ENCODE peak calls at places on chromosomes 5 and 9, in five cellular contexts. F, C, H, Z and B are unnamed samples.

GRCh38 chr5:147508711-147509040 is 1.2 kb downstream of the DPYSL3 start:
- DNase-seq in C (no peak), F (no peak), Z (no peak), H (no peak), B (no peak)

GRCh38 chr5:159669559-159669958 is 246.7 kb upstream of the ADRA1B start:
- DNase-seq in Z (no peak), F (no peak), H (no peak), C (no peak), B (no peak)

GRCh38 chr9:121861501-121862180 is 210.2 kb downstream of the DAB2IP start:
- DNase-seq in Z (no peak), F (no peak), H (no peak), C (peak; percentile 61), B (peak; percentile 40)

GRCh38 chr9:109843651-109844050 is 63.7 kb downstream of the PALM2AKAP2 start:
- DNase-seq in F (no peak), Z (no peak), H (no peak), C (no peak), B (peak; percentile 85)

GRCh38 chr9:124855944-124856773 is 2.9 kb downstream of the WDR38 start:
- DNase-seq in C (no peak), F (no peak), H (peak; percentile 61), Z (no peak), B (no peak)

GRCh38 chr9:111094433-111095421 is 56.5 kb upstream of the LPAR1 start:
- DNase-seq in F (peak; percentile 74), C (peak; percentile 54), Z (no peak), H (no peak), B (peak; percentile 12)

GRCh38 chr5:133287500-133287899 is 235.7 kb downstream of the HSPA4 start:
- DNase-seq in H (no peak), F (no peak), C (peak; percentile 25), Z (no peak), B (peak; percentile 74)

GRCh38 chr9:124941689-124942561 is 1.0 kb upstream of the GOLGA1 start:
- DNase-seq in Z (peak; percentile 26), F (peak; percentile 80), C (peak; percentile 46), H (no peak), B (no peak)

GRCh38 chr9:109477269-109478203 is 20.6 kb downstream of the PTPN3 start:
- DNase-seq in F (no peak), H (no peak), Z (no peak), C (no peak), B (peak; percentile 90)

DNA sequence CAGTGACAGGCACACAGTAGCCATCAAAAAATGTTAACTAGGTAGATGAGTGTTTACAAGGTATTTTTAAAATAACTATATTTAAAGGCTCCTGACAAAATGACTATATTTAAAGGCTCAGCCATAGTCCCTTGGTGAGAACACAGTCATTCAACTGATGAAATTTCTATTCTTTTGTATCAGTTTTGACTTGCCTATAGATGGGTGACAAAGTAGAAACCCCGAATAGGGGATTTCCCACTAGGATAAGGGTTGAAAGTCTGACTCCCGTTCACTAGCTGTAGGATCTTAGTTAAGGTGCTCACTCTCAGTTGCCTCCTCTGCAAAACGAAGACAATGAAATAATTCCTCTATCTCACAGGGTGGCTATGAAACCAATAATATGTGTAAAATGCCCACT is 218.2 kb downstream of the TSSK1B start:
- DNase-seq in Z (no peak), C (no peak), F (no peak), H (no peak), B (no peak)
- H3K4me1 ChIP-seq in Z (no peaks in the 10 kb centered on the region), C (no peaks in the 10 kb centered on the region), F (no peaks in the 10 kb centered on the region), H (peaks cover 19% of the 10 kb centered on the region), B (peaks cover 18% of the 10 kb centered on the region)

GRCh38 chr9:137034039-137034708 is 2.3 kb upstream of the FUT7 start:
- DNase-seq in Z (no peak), H (no peak), F (no peak), C (no peak), B (no peak)
- TF ChIP-seq POLR2A in Z (no peak), H (no peak), F (no peak), C (no peak), B (no peak)

GRCh38 chr5:98627121-98627520 is 146.3 kb upstream of the RGMB start:
- DNase-seq in C (no peak), H (no peak), F (no peak), Z (no peak), B (no peak)
- H3K27ac ChIP-seq in C (no peak overlapping the region), H (no peak overlapping the region), F (no peak overlapping the region), Z (no peak overlapping the region), B (no peak overlapping the region)

GRCh38 chr9:128923493-128923883 is 2.7 kb downstream of the PHYHD1 start:
- DNase-seq in F (no peak), Z (no peak), C (no peak), H (no peak), B (no peak)
- H3K4me1 ChIP-seq in F (no peaks in the 10 kb centered on the region), Z (peaks cover 41% of the 10 kb centered on the region), C (peaks cover 15% of the 10 kb centered on the region), H (peaks cover 29% of the 10 kb centered on the region), B (peaks cover 39% of the 10 kb centered on the region)

DNA sequence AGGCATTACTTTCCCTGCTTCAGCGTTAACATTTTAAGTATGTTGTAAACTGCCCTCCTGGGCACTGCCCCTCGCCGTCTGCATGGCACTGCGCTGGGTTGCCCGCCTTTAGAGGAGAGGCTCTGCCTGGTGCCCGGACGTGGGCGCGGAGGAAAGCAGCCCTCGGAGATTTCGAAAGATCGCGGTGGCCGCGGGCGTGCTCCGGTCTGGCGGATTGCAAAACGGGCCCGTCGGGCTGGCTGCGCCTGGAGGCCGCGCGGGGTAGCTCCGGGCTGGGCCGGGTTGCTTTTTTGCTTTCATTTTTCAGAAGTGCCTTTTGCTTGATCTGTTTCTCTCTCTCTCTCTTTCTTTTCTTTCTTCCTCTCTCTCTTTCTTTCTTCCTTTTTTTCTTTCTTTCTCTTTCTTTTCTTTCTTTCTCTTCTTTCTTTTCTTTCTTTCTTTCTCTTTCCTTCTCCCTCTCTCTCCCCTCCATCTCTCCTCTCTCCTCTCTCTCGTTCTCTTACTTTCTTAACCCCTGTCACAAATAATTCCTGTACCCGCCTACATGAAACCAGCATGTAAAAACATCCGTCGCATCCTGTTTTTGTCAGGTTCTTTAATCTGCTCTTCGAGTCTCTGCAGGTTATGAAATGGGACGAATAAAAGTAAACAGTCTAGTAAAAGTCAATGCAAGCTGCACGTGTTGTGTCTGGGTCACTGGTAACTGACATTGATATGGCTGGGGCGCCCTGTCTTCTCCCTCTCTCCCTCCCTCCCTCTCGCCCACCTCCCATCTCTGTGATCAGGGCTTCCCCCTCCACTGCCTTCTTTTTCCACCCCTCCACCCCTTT is 1.7 kb downstream of the FST start:
- DNase-seq in H (peak; percentile 95), F (peak; percentile 89), C (peak; percentile 57), Z (no peak), B (peak; percentile 72)
- TF ChIP-seq POLR2A in H (no peak), F (no peak), C (no peak), Z (no peak), B (no peak)

DNA sequence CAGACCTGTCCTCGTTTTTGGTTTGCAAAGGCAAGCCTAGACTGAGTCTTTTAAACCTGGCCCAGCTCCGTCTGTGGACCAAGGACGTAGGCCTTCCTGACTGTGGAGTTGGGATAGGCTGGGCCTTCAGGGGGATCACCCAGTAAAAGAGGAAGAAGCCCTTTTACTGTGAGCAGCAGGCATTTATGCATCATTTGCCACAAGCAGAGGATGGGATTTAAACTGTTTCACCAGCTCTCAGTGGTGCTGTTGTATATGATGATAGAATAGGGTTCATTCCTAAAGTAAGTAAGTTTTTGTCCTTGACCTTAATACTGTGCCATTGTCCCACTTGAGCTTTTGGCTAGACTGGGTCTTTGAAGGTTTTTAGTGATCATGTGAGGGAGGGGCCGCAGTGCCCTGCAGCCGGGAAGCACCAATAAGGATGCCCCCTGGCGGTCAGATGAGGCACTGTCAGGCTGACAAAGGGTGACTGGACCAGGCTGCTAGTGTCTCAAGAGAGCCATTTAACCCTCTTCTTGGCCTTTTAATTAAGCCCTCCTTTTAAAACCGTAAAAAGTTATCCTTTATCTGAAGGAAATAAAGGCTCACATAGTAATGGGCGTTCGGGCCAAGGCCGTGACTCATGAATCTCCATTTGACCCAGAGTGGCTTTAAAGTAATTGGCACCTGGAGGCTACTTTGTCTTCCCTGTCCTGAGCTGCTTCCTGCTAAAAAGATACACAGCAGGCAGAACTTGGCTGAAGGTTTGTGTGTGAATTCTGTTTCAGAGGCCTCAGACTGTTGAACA is 74.0 kb downstream of the UBAP1 start:
- DNase-seq in H (no peak), Z (no peak), F (peak; percentile 80), C (peak; percentile 64), B (peak; percentile 71)
- H3K27ac ChIP-seq in H (peak overlapping the region; percentile 5), Z (peak overlapping the region; percentile 29), F (peak overlapping the region; percentile 78), C (peak overlapping the region; percentile 78), B (peak overlapping the region; percentile 89)

GRCh38 chr9:129606161-129607025 is 14.5 kb downstream of the C9orf50 start:
- DNase-seq in H (no peak), F (no peak), Z (no peak), C (peak; percentile 41), B (peak; percentile 31)

GRCh38 chr9:129601082-129601674 is 19.7 kb downstream of the C9orf50 start:
- DNase-seq in Z (no peak), H (no peak), C (no peak), F (no peak), B (no peak)

GRCh38 chr9:129604766-129605163 is 16.1 kb downstream of the C9orf50 start:
- DNase-seq in H (no peak), F (no peak), C (no peak), Z (no peak), B (no peak)

GRCh38 chr9:129604056-129604765 is 16.7 kb downstream of the C9orf50 start:
- DNase-seq in F (no peak), H (no peak), C (no peak), Z (no peak), B (no peak)

DNA sequence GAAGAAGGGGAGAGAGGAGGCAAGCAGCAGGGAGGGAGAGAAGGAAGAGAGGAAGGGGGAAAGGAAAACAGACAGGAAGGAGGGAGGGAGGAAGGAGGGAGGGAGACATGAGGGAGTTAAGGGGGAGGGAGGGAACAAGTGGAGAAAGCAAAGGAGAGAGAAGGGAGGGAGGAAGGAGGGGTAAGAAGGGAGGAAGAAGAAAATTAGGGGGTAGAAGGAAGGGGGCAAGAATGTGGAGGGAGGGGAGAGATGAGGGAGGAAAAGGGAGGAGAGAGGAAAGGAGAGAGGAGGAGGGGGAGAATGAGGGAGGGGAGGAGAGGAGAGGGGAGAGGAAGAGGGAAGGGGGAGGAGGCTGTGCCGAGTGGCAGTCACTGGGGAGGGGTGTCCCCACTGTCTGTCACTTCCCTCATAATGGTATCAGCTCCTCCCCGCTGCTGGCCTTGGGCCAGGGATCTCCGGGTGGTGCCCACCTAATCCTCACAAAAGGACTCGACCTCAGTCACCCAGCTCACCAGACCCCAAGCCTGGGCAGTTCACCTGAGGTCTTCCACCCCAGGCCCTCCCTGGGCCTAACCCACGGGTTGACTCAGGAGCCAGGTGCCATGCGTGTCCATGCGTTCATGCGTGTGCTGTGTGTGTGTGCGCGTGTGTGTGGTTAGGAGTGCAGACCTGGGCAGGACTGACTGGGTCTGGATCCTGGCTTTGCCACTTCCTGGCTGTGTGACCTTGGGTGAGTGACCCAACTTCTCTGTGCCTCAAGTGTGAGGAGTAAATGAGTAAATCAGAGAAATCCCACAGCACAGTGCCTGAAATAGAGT is 18.1 kb downstream of the C9orf50 start:
- DNase-seq in F (no peak), C (no peak), H (no peak), Z (no peak), B (no peak)
- H3K4me1 ChIP-seq in F (no peaks in the 10 kb centered on the region), C (peaks cover 5% of the 10 kb centered on the region), H (peaks cover 18% of the 10 kb centered on the region), Z (peaks cover 10% of the 10 kb centered on the region), B (peaks cover 5% of the 10 kb centered on the region)